ENCODE peak calls at places on chromosomes 2 and 18, in five cellular contexts. T, A, I, C and G are unnamed samples.

GRCh38 chr2:54984476-54984875 is 65.8 kb downstream of the RTN4 start:
- DNase-seq in C (no peak), A (no peak), I (no peak), T (no peak), G (no peak)

GRCh38 chr18:27687351-27687979 is 489.5 kb downstream of the CDH2 start:
- DNase-seq in A (no peak), I (no peak), C (no peak), T (no peak), G (no peak)

GRCh38 chr18:59035591-59035990 is 104.1 kb upstream of the SEC11C start:
- DNase-seq in I (no peak), C (no peak), T (no peak), A (no peak), G (no peak)

GRCh38 chr2:105517814-105518705 is 119.2 kb upstream of the FHL2 start:
- DNase-seq in C (no peak), A (peak; percentile 90), T (peak; percentile 8), I (no peak), G (no peak)

GRCh38 chr2:108383146-108383830 is 5.5 kb downstream of the SULT1C4 start:
- DNase-seq in A (no peak), C (no peak), I (no peak), T (no peak), G (no peak)

GRCh38 chr2:207530160-207531023 is 630 bp downstream of the CREB1 start:
- DNase-seq in A (peak; percentile 58), C (no peak), T (peak; percentile 41), I (peak; percentile 71), G (peak; percentile 74)

GRCh38 chr2:205889073-205889472 is 196.9 kb downstream of the INO80D start:
- DNase-seq in I (no peak), A (no peak), T (peak; percentile 34), C (no peak), G (no peak)

GRCh38 chr18:3304832-3305231 is 42.9 kb downstream of the MYL12B start:
- DNase-seq in A (no peak), T (no peak), I (no peak), C (no peak), G (no peak)

GRCh38 chr2:151481744-151482143 is 72.0 kb downstream of the RIF1 start:
- DNase-seq in C (no peak), I (no peak), T (no peak), A (no peak), G (no peak)

GRCh38 chr18:56702946-56703345 is 51.8 kb downstream of the WDR7 start:
- DNase-seq in C (no peak), T (peak; percentile 48), A (no peak), I (peak; percentile 31), G (no peak)

GRCh38 chr2:226531061-226531460 is 268.6 kb downstream of the IRS1 start:
- DNase-seq in I (no peak), T (no peak), A (no peak), C (no peak), G (no peak)

GRCh38 chr18:55435592-55435991 is 152.4 kb downstream of the TCF4 start:
- DNase-seq in I (no peak), T (no peak), A (no peak), C (no peak), G (no peak)

GRCh38 chr2:30527411-30527810 is 80.4 kb downstream of the LCLAT1 start:
- DNase-seq in I (no peak), C (no peak), T (peak; percentile 64), A (no peak), G (no peak)

GRCh38 chr2:62741127-62741526 is 35.6 kb downstream of the EHBP1 start:
- DNase-seq in A (no peak), T (no peak), I (no peak), C (no peak), G (no peak)

GRCh38 chr2:160735696-160736095 is 242.1 kb upstream of the RBMS1 start:
- DNase-seq in A (no peak), I (no peak), T (no peak), C (no peak), G (no peak)

GRCh38 chr2:163264376-163264775 is 425.8 kb upstream of the KCNH7 start:
- DNase-seq in A (no peak), I (no peak), C (no peak), T (peak; percentile 62), G (no peak)

GRCh38 chr2:195121341-195121740 is 535.7 kb upstream of the SLC39A10 start:
- DNase-seq in T (no peak), C (no peak), A (no peak), I (no peak), G (no peak)

GRCh38 chr18:72672364-72673151 is 128.4 kb upstream of the CBLN2 start:
- DNase-seq in A (no peak), I (no peak), T (peak; percentile 37), C (no peak), G (no peak)

GRCh38 chr2:167196461-167197252 is 308.4 kb downstream of the XIRP2 start:
- DNase-seq in T (peak; percentile 65), C (no peak), A (no peak), I (no peak), G (no peak)